ENCODE peak calls at places on chromosomes 1 and 21, in seven cellular contexts. R, Q, T, Y, K, W and I are unnamed samples.

GRCh38 chr1:42730988-42731387 is 9.0 kb downstream of the CLDN19 start:
- DNase-seq in R (no peak), Q (no peak), T (peak; percentile 25), Y (no peak), K (no peak), W (peak; percentile 63), I (no peak)

GRCh38 chr1:23908453-23909341 is 4.5 kb downstream of the CNR2 start:
- DNase-seq in R (no peak), Q (no peak), T (peak; percentile 98), Y (no peak), K (peak; percentile 88), W (no peak), I (no peak)

GRCh38 chr1:117216718-117217117 is 6.0 kb upstream of the VTCN1 start:
- DNase-seq in R (no peak), Q (no peak), T (no peak), Y (no peak), K (no peak), W (no peak), I (no peak)

GRCh38 chr1:19662313-19662712 is 2.4 kb upstream of the HTR6 start:
- DNase-seq in R (no peak), Q (no peak), T (no peak), Y (no peak), K (no peak), W (no peak), I (no peak)

GRCh38 chr1:25118554-25118953 is 113.7 kb downstream of the SYF2 start:
- DNase-seq in R (no peak), Q (no peak), T (no peak), Y (no peak), K (no peak), W (no peak), I (no peak)

GRCh38 chr1:106249810-106250209 is 806.7 kb upstream of the PRMT6 start:
- DNase-seq in R (no peak), Q (no peak), T (no peak), Y (no peak), K (no peak), W (no peak), I (no peak)

GRCh38 chr1:86155061-86155806 is 1.3 kb downstream of the COL24A1 start:
- DNase-seq in R (peak; percentile 63), Q (no peak), T (no peak), Y (no peak), K (peak; percentile 85), W (no peak), I (no peak)

GRCh38 chr1:11979453-11979817 is 809 bp upstream of the MFN2 start:
- DNase-seq in R (no peak), Q (no peak), T (no peak), Y (no peak), K (peak; percentile 86), W (no peak), I (no peak)

GRCh38 chr1:175708787-175709186 is 34.6 kb downstream of the TNR start:
- DNase-seq in R (peak; percentile 15), Q (peak; percentile 20), T (no peak), Y (no peak), K (no peak), W (no peak), I (no peak)

GRCh38 chr1:164772635-164773034 is 213.7 kb downstream of the PBX1 start:
- DNase-seq in R (peak; percentile 85), Q (no peak), T (no peak), Y (peak; percentile 97), K (no peak), W (peak; percentile 97), I (peak; percentile 75)

GRCh38 chr1:36609241-36610027 is 126.7 kb upstream of the CSF3R start:
- DNase-seq in R (peak; percentile 68), Q (peak; percentile 31), T (peak; percentile 58), Y (peak; percentile 29), K (no peak), W (peak; percentile 37), I (no peak)

GRCh38 chr1:63190171-63190570 is 132.2 kb upstream of the FOXD3 start:
- DNase-seq in R (no peak), Q (no peak), T (no peak), Y (no peak), K (no peak), W (no peak), I (no peak)

GRCh38 chr1:88608139-88608943 is 75.7 kb upstream of the PKN2 start:
- DNase-seq in R (peak; percentile 43), Q (peak; percentile 49), T (peak; percentile 13), Y (peak; percentile 37), K (no peak), W (peak; percentile 54), I (no peak)

GRCh38 chr1:209900734-209901133 is 37.3 kb upstream of the SYT14 start:
- DNase-seq in R (peak; percentile 36), Q (peak; percentile 16), T (no peak), Y (peak; percentile 77), K (no peak), W (peak; percentile 82), I (no peak)

GRCh38 chr1:45802343-45803298 is 791 bp upstream of the MAST2 start:
- DNase-seq in R (peak; percentile 94), Q (peak; percentile 89), T (peak; percentile 83), Y (peak; percentile 99), K (no peak), W (peak; percentile 90), I (peak; percentile 94)

GRCh38 chr1:60280256-60280655 is 206.7 kb upstream of the C1orf87 start:
- DNase-seq in R (peak; percentile 39), Q (peak; percentile 59), T (no peak), Y (no peak), K (no peak), W (no peak), I (no peak)

GRCh38 chr1:31620631-31621497 is 3.4 kb downstream of the HCRTR1 start:
- DNase-seq in R (no peak), Q (no peak), T (no peak), Y (no peak), K (no peak), W (no peak), I (no peak)

GRCh38 chr1:232074265-232074664 is 447.7 kb downstream of the DISC1 start:
- DNase-seq in R (no peak), Q (no peak), T (no peak), Y (no peak), K (no peak), W (no peak), I (no peak)

GRCh38 chr1:108561731-108562326 is 1.9 kb downstream of the EEIG2 start:
- DNase-seq in R (peak; percentile 42), Q (peak; percentile 34), T (peak; percentile 84), Y (no peak), K (peak; percentile 96), W (peak; percentile 52), I (no peak)

GRCh38 chr21:41895643-41896493 is 16.7 kb upstream of the PRDM15 start:
- DNase-seq in R (peak; percentile 11), Q (peak; percentile 29), T (no peak), Y (peak; percentile 18), K (peak; percentile 85), W (no peak), I (no peak)

GRCh38 chr1:171800850-171801249 is 19.4 kb downstream of the METTL13 start:
- DNase-seq in R (no peak), Q (no peak), T (no peak), Y (no peak), K (no peak), W (no peak), I (no peak)

GRCh38 chr1:215744419-215744818 is 177.3 kb downstream of the KCTD3 start:
- DNase-seq in R (no peak), Q (no peak), T (no peak), Y (peak; percentile 65), K (no peak), W (no peak), I (peak; percentile 20)

GRCh38 chr1:30166194-30166593 is 557.2 kb downstream of the MATN1 start:
- DNase-seq in R (peak; percentile 12), Q (no peak), T (no peak), Y (no peak), K (no peak), W (no peak), I (no peak)

GRCh38 chr1:216750031-216750627 is 26.9 kb upstream of the ESRRG start:
- DNase-seq in R (peak; percentile 72), Q (peak; percentile 2), T (peak; percentile 3), Y (peak; percentile 69), K (no peak), W (peak; percentile 58), I (peak; percentile 4)

GRCh38 chr1:53501065-53502005 is 42.1 kb downstream of the DMRTB1 start:
- DNase-seq in R (no peak), Q (no peak), T (no peak), Y (no peak), K (no peak), W (no peak), I (no peak)

GRCh38 chr1:203421246-203421645 is 54.4 kb upstream of the PRELP start:
- DNase-seq in R (no peak), Q (no peak), T (no peak), Y (no peak), K (no peak), W (no peak), I (no peak)
- TF ChIP-seq CTCF in R (no peak), Q (no peak), T (no peak), Y (no peak), K (no peak), W (no peak), I (no peak)

DNA sequence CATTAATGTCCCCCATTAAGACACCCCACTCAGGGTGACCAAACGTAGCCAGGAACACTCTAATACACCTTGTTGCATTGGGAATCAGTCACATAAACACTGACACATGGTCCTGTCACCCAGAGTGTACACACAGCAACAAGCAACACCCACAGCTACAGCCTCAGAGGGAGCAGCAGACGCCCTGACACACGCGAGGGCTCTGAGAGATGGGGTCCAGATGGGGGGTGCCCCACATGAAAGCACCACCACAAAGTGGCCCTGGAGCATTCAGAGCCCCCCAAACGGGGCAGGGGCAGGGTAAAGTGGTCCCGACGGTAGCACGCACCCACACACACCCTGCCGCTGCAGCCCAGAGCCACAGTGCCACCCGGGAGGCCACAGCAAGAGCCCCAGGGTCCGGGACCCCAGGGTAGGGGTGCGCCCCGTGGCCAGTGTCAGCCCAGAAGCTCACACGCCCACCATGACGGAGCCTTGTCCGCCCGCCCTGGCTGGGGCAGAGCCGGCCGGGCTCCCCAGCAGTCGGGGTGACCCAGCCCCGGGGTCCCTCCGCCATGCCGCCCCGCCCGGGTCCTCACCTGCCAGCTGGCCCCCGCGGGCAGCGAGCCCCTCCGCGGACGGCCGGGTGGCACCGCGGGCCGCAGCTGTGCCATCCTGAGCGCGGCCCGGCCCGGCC is 47.3 kb downstream of the RAP1GAP start:
- DNase-seq in R (no peak), Q (no peak), T (no peak), Y (no peak), K (no peak), W (peak; percentile 24), I (no peak)
- H3K4me3 ChIP-seq in R (peak overlapping the region; percentile 33), Q (no peak overlapping the region), T (no peak overlapping the region), Y (no peak overlapping the region), K (peak overlapping the region; percentile 16), W (peak overlapping the region; percentile 22), I (no peak overlapping the region)

GRCh38 chr1:200258447-200259375 is 151.1 kb downstream of the ZNF281 start:
- DNase-seq in R (peak; percentile 33), Q (peak; percentile 36), T (peak; percentile 38), Y (peak; percentile 21), K (no peak), W (peak; percentile 39), I (no peak)
- TF ChIP-seq CTCF in R (peak; percentile 56), Q (peak; percentile 40), T (peak; percentile 29), Y (peak; percentile 42), K (peak; percentile 55), W (peak; percentile 58), I (peak; percentile 44)

DNA sequence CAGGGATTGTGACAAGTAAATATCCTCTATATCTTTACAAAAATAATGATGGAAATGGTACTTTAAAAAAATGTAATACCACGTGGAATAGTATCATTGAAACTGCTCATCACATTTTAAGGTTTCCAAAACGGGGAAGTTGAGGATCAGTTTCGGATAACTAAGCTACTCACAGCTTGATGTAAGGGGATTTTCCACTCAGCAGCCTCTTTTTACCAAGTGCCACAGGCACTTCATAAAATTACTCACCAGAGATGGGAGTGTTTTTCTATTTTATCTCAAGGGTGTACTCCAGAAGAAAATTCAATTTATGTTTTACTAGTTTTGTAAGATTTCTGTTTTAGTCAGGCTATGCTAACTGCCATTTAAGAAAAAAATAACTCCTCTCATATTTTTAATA is 91.7 kb downstream of the TPR start:
- DNase-seq in R (no peak), Q (no peak), T (no peak), Y (no peak), K (no peak), W (no peak), I (no peak)
- H3K4me3 ChIP-seq in R (no peak overlapping the region), Q (no peak overlapping the region), T (no peak overlapping the region), Y (no peak overlapping the region), K (no peak overlapping the region), W (no peak overlapping the region), I (no peak overlapping the region)